ENCODE peak calls at places on chromosomes 5 and 9, in ten cellular contexts. H is PC-3; X is COR-L47; Z is LoVo; U is A549; T is mesenteric fat pad; Q is NCI-H2029 treated with DMSO at 0.1 percent for 48 hours; W is stimulated activated CD8-positive, alpha-beta memory T cell treated with anti-CD3 and anti-CD28 coated beads, Interleukin-7, amount 100 ng/mL, for 24 hours; C is NCI-H1417; A is AG08396. E is an unnamed sample.

GRCh38 chr9:92627651-92628050 is 42.3 kb downstream of the IPPK start:
- DNase-seq in H (no peak), X (no peak), Z (no peak), U (no peak), T (no peak), Q (no peak), W (no peak), C (no peak), A (no peak), E (no peak)

GRCh38 chr9:90943341-90943740 is 141.7 kb downstream of the SYK start:
- DNase-seq in H (peak; percentile 53), X (no peak), Z (no peak), U (no peak), T (no peak), Q (no peak), W (no peak), C (no peak), A (peak; percentile 44), E (no peak)

GRCh38 chr5:169904059-169904458 is 76.2 kb downstream of the INSYN2B start:
- DNase-seq in H (no peak), X (no peak), Z (no peak), U (no peak), T (no peak), Q (no peak), W (no peak), C (no peak), A (no peak), E (no peak)

GRCh38 chr9:134937566-134938345 is 20.0 kb upstream of the FCN1 start:
- DNase-seq in H (no peak), X (no peak), Z (no peak), U (no peak), T (no peak), Q (no peak), W (no peak), C (no peak), A (no peak), E (no peak)

GRCh38 chr5:126354012-126354856 is 69.0 kb upstream of the GRAMD2B start:
- DNase-seq in H (peak; percentile 93), X (peak; percentile 47), Z (peak; percentile 75), U (peak; percentile 45), T (no peak), Q (no peak), W (no peak), C (peak; percentile 56), A (peak; percentile 76), E (peak; percentile 88)

GRCh38 chr9:1738511-1739100 is 276.5 kb upstream of the SMARCA2 start:
- DNase-seq in H (no peak), X (no peak), Z (no peak), U (no peak), T (no peak), Q (no peak), W (no peak), C (no peak), A (no peak), E (no peak)

GRCh38 chr5:16502866-16503265 is 37.3 kb upstream of the ZNF622 start:
- DNase-seq in H (peak; percentile 75), X (no peak), Z (no peak), U (no peak), T (no peak), Q (no peak), W (no peak), C (peak; percentile 46), A (no peak), E (no peak)

GRCh38 chr9:99361827-99362226 is 139.7 kb downstream of the SEC61B start:
- DNase-seq in H (no peak), X (no peak), Z (no peak), U (no peak), T (no peak), Q (no peak), W (no peak), C (no peak), A (no peak), E (no peak)

GRCh38 chr5:153504726-153505125 is 14.3 kb downstream of the GRIA1 start:
- DNase-seq in H (no peak), X (no peak), Z (no peak), U (no peak), T (no peak), Q (peak; percentile 84), W (no peak), C (peak; percentile 44), A (no peak), E (no peak)

GRCh38 chr5:133458435-133458834 is 153.9 kb downstream of the FSTL4 start:
- DNase-seq in H (no peak), X (no peak), Z (no peak), U (no peak), T (no peak), Q (no peak), W (no peak), C (no peak), A (no peak), E (no peak)

GRCh38 chr9:33225319-33226152 is 14.4 kb upstream of the SPINK4 start:
- DNase-seq in H (peak; percentile 85), X (peak; percentile 40), Z (peak; percentile 80), U (no peak), T (no peak), Q (peak; percentile 38), W (peak; percentile 52), C (peak; percentile 70), A (no peak), E (peak; percentile 92)

GRCh38 chr5:35694481-35694880 is 76.8 kb downstream of the SPEF2 start:
- DNase-seq in H (no peak), X (no peak), Z (no peak), U (no peak), T (no peak), Q (no peak), W (no peak), C (no peak), A (no peak), E (no peak)

GRCh38 chr5:157046041-157046440 is 12.9 kb downstream of the HAVCR1 start:
- DNase-seq in H (no peak), X (no peak), Z (peak; percentile 46), U (peak; percentile 60), T (no peak), Q (no peak), W (no peak), C (no peak), A (no peak), E (no peak)

GRCh38 chr9:93110400-93110855 is 14.4 kb downstream of the CARD19 start:
- DNase-seq in H (no peak), X (no peak), Z (no peak), U (no peak), T (peak; percentile 82), Q (no peak), W (no peak), C (no peak), A (no peak), E (no peak)

GRCh38 chr5:131640043-131640856 is 5.2 kb upstream of the RAPGEF6 start:
- DNase-seq in H (peak; percentile 37), X (no peak), Z (no peak), U (no peak), T (no peak), Q (no peak), W (peak; percentile 19), C (no peak), A (no peak), E (no peak)

GRCh38 chr5:54087436-54087835 is 222.9 kb downstream of the ARL15 start:
- DNase-seq in H (peak; percentile 5), X (no peak), Z (no peak), U (no peak), T (no peak), Q (no peak), W (no peak), C (no peak), A (peak; percentile 43), E (no peak)

GRCh38 chr9:127538849-127539258 is 73.2 kb upstream of the STXBP1 start:
- DNase-seq in H (no peak), X (no peak), Z (no peak), U (no peak), T (no peak), Q (no peak), W (no peak), C (no peak), A (peak; percentile 65), E (no peak)

GRCh38 chr9:7246917-7247538 is 489.3 kb downstream of the KDM4C start:
- DNase-seq in H (no peak), X (no peak), Z (no peak), U (no peak), T (no peak), Q (no peak), W (no peak), C (no peak), A (no peak), E (no peak)

GRCh38 chr5:151107738-151108520 is 27.1 kb upstream of the TNIP1 start:
- DNase-seq in H (peak; percentile 53), X (peak; percentile 20), Z (no peak), U (no peak), T (no peak), Q (no peak), W (no peak), C (no peak), A (peak; percentile 37), E (peak; percentile 29)

GRCh38 chr5:93209476-93209875 is 371.5 kb downstream of the NR2F1-AS1 start:
- DNase-seq in H (no peak), X (no peak), Z (no peak), U (no peak), T (no peak), Q (no peak), W (no peak), C (no peak), A (no peak), E (no peak)

GRCh38 chr9:129568560-129569505 is 52.1 kb downstream of the C9orf50 start:
- DNase-seq in H (no peak), X (peak; percentile 19), Z (peak; percentile 32), U (peak; percentile 53), T (no peak), Q (no peak), W (no peak), C (peak; percentile 74), A (peak; percentile 50), E (peak; percentile 36)

GRCh38 chr9:136456257-136456656 is 16.6 kb upstream of the INPP5E start:
- DNase-seq in H (no peak), X (no peak), Z (no peak), U (no peak), T (no peak), Q (no peak), W (no peak), C (no peak), A (no peak), E (no peak)

GRCh38 chr9:92328225-92328624 is 2.5 kb downstream of the CENPP start:
- DNase-seq in H (peak; percentile 46), X (peak; percentile 30), Z (no peak), U (peak; percentile 17), T (no peak), Q (no peak), W (no peak), C (peak; percentile 61), A (peak; percentile 61), E (peak; percentile 46)

GRCh38 chr5:156559955-156560354 is 233.0 kb downstream of the SGCD start:
- DNase-seq in H (no peak), X (no peak), Z (no peak), U (no peak), T (no peak), Q (no peak), W (no peak), C (no peak), A (no peak), E (no peak)

GRCh38 chr9:126395439-126396212 is 69.0 kb downstream of the MVB12B start:
- DNase-seq in H (peak; percentile 74), X (no peak), Z (peak; percentile 8), U (peak; percentile 23), T (no peak), Q (no peak), W (no peak), C (no peak), A (peak; percentile 56), E (peak; percentile 4)

GRCh38 chr5:1946122-1946677 is 63.5 kb upstream of the IRX4 start:
- DNase-seq in H (no peak), X (no peak), Z (no peak), U (no peak), T (peak; percentile 53), Q (no peak), W (no peak), C (no peak), A (no peak), E (no peak)

GRCh38 chr5:166370928-166371690 is 1920.3 kb upstream of the WWC1 start:
- DNase-seq in H (peak; percentile 18), X (no peak), Z (peak; percentile 28), U (no peak), T (no peak), Q (no peak), W (no peak), C (peak; percentile 18), A (no peak), E (no peak)

GRCh38 chr9:70256123-70256551 is 2.6 kb upstream of the SMC5 start:
- DNase-seq in H (peak; percentile 79), X (no peak), Z (no peak), U (no peak), T (no peak), Q (no peak), W (no peak), C (peak; percentile 48), A (peak; percentile 54), E (no peak)